ENCODE peak calls at places on chromosome 11, in nine cellular contexts. W is CD8-positive, alpha-beta T cell; X is NB4; B is AG04449; D is A549; P is psoas muscle; Y is MM.1S; Z is stomach; R is adrenal gland. S is an unnamed sample.

GRCh38 chr11:104609297-104609696 is 289.0 kb downstream of the CASP12 start:
- DNase-seq in W (peak), X (peak), B (no peak), D (peak), P (no peak), Y (peak), Z (no peak), R (peak), S (peak)

GRCh38 chr11:35802672-35803071 is 140.1 kb downstream of the TRIM44 start:
- DNase-seq in W (no peak), X (no peak), B (no peak), D (no peak), P (no peak), Y (no peak), Z (no peak), R (no peak), S (no peak)

GRCh38 chr11:46674463-46675287 is 25.7 kb downstream of the ARHGAP1 start:
- DNase-seq in W (peak), X (peak), B (no peak), D (no peak), P (no peak), Y (no peak), Z (no peak), R (peak), S (peak)

GRCh38 chr11:70873736-70874412 is 378.5 kb downstream of the SHANK2 start:
- DNase-seq in W (no peak), X (no peak), B (no peak), D (no peak), P (no peak), Y (no peak), Z (no peak), R (no peak), S (no peak)

GRCh38 chr11:102485095-102485722 is 32.6 kb upstream of the TMEM123 start:
- DNase-seq in W (no peak), X (no peak), B (no peak), D (no peak), P (no peak), Y (no peak), Z (no peak), R (no peak), S (no peak)

GRCh38 chr11:45298718-45299117 is 12.6 kb upstream of the SYT13 start:
- DNase-seq in W (no peak), X (peak), B (no peak), D (no peak), P (no peak), Y (no peak), Z (no peak), R (no peak), S (no peak)

GRCh38 chr11:65315204-65315865 is 669 bp downstream of the CDC42EP2 start:
- DNase-seq in W (peak), X (peak), B (no peak), D (peak), P (peak), Y (peak), Z (peak), R (peak), S (peak)

GRCh38 chr11:36356201-36356600 is 60.1 kb downstream of the PRR5L start:
- DNase-seq in W (no peak), X (peak), B (no peak), D (no peak), P (no peak), Y (no peak), Z (no peak), R (peak), S (no peak)

GRCh38 chr11:86761978-86762377 is 38.4 kb upstream of the PRSS23 start:
- DNase-seq in W (no peak), X (no peak), B (no peak), D (no peak), P (no peak), Y (no peak), Z (no peak), R (no peak), S (no peak)

GRCh38 chr11:120515186-120515723 is 3.7 kb downstream of the GRIK4 start:
- DNase-seq in W (no peak), X (no peak), B (no peak), D (no peak), P (peak), Y (no peak), Z (no peak), R (no peak), S (no peak)

GRCh38 chr11:63510360-63511130 is 4.7 kb downstream of the LGALS12 start:
- DNase-seq in W (no peak), X (no peak), B (no peak), D (no peak), P (peak), Y (no peak), Z (peak), R (peak), S (no peak)

GRCh38 chr11:33655842-33656600 is 44.6 kb downstream of the C11orf91 start:
- DNase-seq in W (no peak), X (no peak), B (no peak), D (no peak), P (no peak), Y (no peak), Z (no peak), R (no peak), S (no peak)

GRCh38 chr11:12802418-12803085 is 128.3 kb downstream of the TEAD1 start:
- DNase-seq in W (no peak), X (no peak), B (no peak), D (peak), P (no peak), Y (no peak), Z (peak), R (peak), S (no peak)

GRCh38 chr11:35389897-35390462 is 29.4 kb downstream of the SLC1A2 start:
- DNase-seq in W (no peak), X (no peak), B (no peak), D (no peak), P (no peak), Y (no peak), Z (no peak), R (no peak), S (no peak)

GRCh38 chr11:125071408-125071807 is 8.3 kb downstream of the SLC37A2 start:
- DNase-seq in W (no peak), X (peak), B (no peak), D (no peak), P (no peak), Y (no peak), Z (no peak), R (peak), S (no peak)

GRCh38 chr11:121533556-121534050 is 80.8 kb upstream of the SORL1-AS1 start:
- DNase-seq in W (no peak), X (no peak), B (no peak), D (no peak), P (no peak), Y (no peak), Z (no peak), R (no peak), S (no peak)

GRCh38 chr11:5600374-5600851 is 4.0 kb downstream of the TRIM6 start:
- DNase-seq in W (peak), X (peak), B (no peak), D (peak), P (peak), Y (peak), Z (peak), R (peak), S (peak)

GRCh38 chr11:19781351-19781750 is 68.7 kb downstream of the NAV2 start:
- DNase-seq in W (no peak), X (no peak), B (no peak), D (no peak), P (no peak), Y (no peak), Z (no peak), R (no peak), S (no peak)

GRCh38 chr11:37788141-37788877 is 1190.3 kb upstream of the RAG2 start:
- DNase-seq in W (no peak), X (no peak), B (peak), D (no peak), P (no peak), Y (no peak), Z (no peak), R (no peak), S (no peak)

GRCh38 chr11:68798221-68798813 is 43.4 kb downstream of the CPT1A start:
- DNase-seq in W (peak), X (peak), B (no peak), D (no peak), P (peak), Y (no peak), Z (no peak), R (no peak), S (peak)

GRCh38 chr11:75004215-75004614 is 15.5 kb downstream of the NEU3 start:
- DNase-seq in W (no peak), X (no peak), B (no peak), D (no peak), P (no peak), Y (peak), Z (no peak), R (no peak), S (no peak)

GRCh38 chr11:63958013-63958412 is 16.4 kb upstream of the COX8A start:
- DNase-seq in W (no peak), X (no peak), B (no peak), D (no peak), P (no peak), Y (no peak), Z (no peak), R (no peak), S (no peak)

GRCh38 chr11:45100338-45100737 is 46.1 kb upstream of the PRDM11 start:
- DNase-seq in W (peak), X (peak), B (no peak), D (peak), P (no peak), Y (no peak), Z (no peak), R (no peak), S (no peak)

GRCh38 chr11:126991596-126991995 is 9.0 kb downstream of the KIRREL3 start:
- DNase-seq in W (no peak), X (no peak), B (no peak), D (no peak), P (no peak), Y (no peak), Z (no peak), R (no peak), S (no peak)

GRCh38 chr11:111976614-111977140 is 39.5 kb downstream of the DIXDC1 start:
- DNase-seq in W (no peak), X (no peak), B (no peak), D (no peak), P (no peak), Y (no peak), Z (no peak), R (no peak), S (no peak)

GRCh38 chr11:73980001-73980960 is 2.4 kb downstream of the UCP2 start:
- DNase-seq in W (peak), X (peak), B (no peak), D (no peak), P (peak), Y (peak), Z (peak), R (no peak), S (no peak)

GRCh38 chr11:71209181-71209580 is 43.2 kb downstream of the SHANK2 start:
- DNase-seq in W (no peak), X (no peak), B (no peak), D (no peak), P (no peak), Y (no peak), Z (no peak), R (no peak), S (no peak)

GRCh38 chr11:24734742-24735141 is 237.9 kb downstream of the LUZP2 start:
- DNase-seq in W (no peak), X (no peak), B (no peak), D (no peak), P (no peak), Y (no peak), Z (no peak), R (no peak), S (no peak)

GRCh38 chr11:69352715-69353325 is 58.9 kb downstream of the MYEOV start:
- DNase-seq in W (peak), X (peak), B (peak), D (peak), P (no peak), Y (no peak), Z (peak), R (peak), S (no peak)

GRCh38 chr11:119339581-119340334 is 925 bp downstream of the C1QTNF5 start:
- DNase-seq in W (no peak), X (peak), B (no peak), D (no peak), P (peak), Y (no peak), Z (peak), R (no peak), S (peak)

GRCh38 chr11:103652013-103652412 is 384.4 kb upstream of the DDI1 start:
- DNase-seq in W (no peak), X (no peak), B (peak), D (no peak), P (no peak), Y (no peak), Z (no peak), R (no peak), S (no peak)

GRCh38 chr11:46827995-46828394 is 18.1 kb downstream of the CKAP5 start:
- DNase-seq in W (no peak), X (no peak), B (no peak), D (no peak), P (no peak), Y (no peak), Z (no peak), R (no peak), S (no peak)

GRCh38 chr11:122108192-122108799 is 7.7 kb downstream of the BLID start:
- DNase-seq in W (no peak), X (peak), B (no peak), D (no peak), P (no peak), Y (peak), Z (no peak), R (no peak), S (peak)

GRCh38 chr11:15073361-15074205 is at the start of gene CALCB:
- DNase-seq in W (peak), X (no peak), B (no peak), D (no peak), P (no peak), Y (no peak), Z (no peak), R (no peak), S (no peak)

GRCh38 chr11:122150484-122151124 is 34.6 kb upstream of the BLID start:
- DNase-seq in W (no peak), X (no peak), B (no peak), D (no peak), P (no peak), Y (no peak), Z (no peak), R (no peak), S (no peak)

GRCh38 chr11:88363566-88364169 is 26.1 kb upstream of the CTSC start:
- DNase-seq in W (no peak), X (peak), B (no peak), D (no peak), P (no peak), Y (no peak), Z (no peak), R (no peak), S (no peak)

GRCh38 chr11:1825785-1826451 is 8.9 kb upstream of the SYT8 start:
- DNase-seq in W (no peak), X (peak), B (no peak), D (no peak), P (no peak), Y (no peak), Z (no peak), R (no peak), S (peak)

GRCh38 chr11:1825039-1825740 is 9.6 kb upstream of the SYT8 start:
- DNase-seq in W (no peak), X (peak), B (no peak), D (peak), P (peak), Y (peak), Z (peak), R (peak), S (peak)

GRCh38 chr11:1827095-1827797 is 7.5 kb upstream of the SYT8 start:
- DNase-seq in W (no peak), X (no peak), B (peak), D (peak), P (peak), Y (no peak), Z (peak), R (peak), S (no peak)

GRCh38 chr11:1827931-1828330 is 6.9 kb upstream of the SYT8 start:
- DNase-seq in W (no peak), X (no peak), B (no peak), D (no peak), P (no peak), Y (no peak), Z (no peak), R (no peak), S (no peak)

GRCh38 chr11:1826552-1827094 is 8.2 kb upstream of the SYT8 start:
- DNase-seq in W (no peak), X (peak), B (peak), D (peak), P (no peak), Y (no peak), Z (peak), R (peak), S (peak)
- TF ChIP-seq CTCF in W (no peak), X (peak), B (peak), D (no peak), P (no peak), Y (peak), Z (no peak), R (no peak), S (peak)

GRCh38 chr11:58524232-58525036 is 16.5 kb upstream of the OR5B21 start:
- DNase-seq in W (peak), X (peak), B (peak), D (peak), P (peak), Y (peak), Z (peak), R (peak), S (peak)
- H3K4me3 ChIP-seq in W (peak), X (peak), B (no peak), D (peak), P (no peak), Y (no peak), Z (no peak), R (peak), S (no peak)

DNA sequence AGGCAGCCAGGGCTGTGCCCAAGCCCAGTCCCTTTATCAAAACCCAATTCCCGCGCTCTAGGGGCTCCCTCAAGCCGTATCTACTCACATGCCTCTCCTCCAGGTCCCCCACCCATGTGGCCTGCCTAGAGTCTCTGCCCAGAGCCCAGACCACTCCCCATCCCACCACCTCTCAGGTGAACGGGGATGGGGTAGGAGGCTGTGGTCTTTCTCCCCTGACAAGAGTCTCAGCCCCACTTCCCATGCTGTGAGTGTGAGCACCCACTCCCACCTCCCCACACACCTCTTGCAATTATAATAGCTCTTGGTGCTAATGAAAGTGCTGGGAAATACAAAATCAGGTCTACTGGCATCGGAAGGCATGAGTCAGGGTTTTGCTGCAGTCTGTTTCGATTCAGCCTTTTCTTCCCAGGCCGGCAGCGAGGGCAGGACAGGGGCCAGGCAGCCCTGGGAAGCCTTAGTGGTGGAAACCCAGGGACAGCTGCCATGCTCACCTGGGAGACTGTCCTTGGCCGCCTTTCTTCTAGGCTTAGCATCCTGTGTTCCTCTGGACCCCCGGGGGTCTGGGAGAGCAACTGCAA is 16.7 kb upstream of the TMPRSS4 start:
- DNase-seq in W (no peak), X (no peak), B (no peak), D (no peak), P (peak), Y (no peak), Z (no peak), R (no peak), S (no peak)
- TF ChIP-seq CTCF in W (no peak), X (no peak), B (no peak), D (no peak), P (no peak), Y (no peak), Z (no peak), R (no peak), S (no peak)

GRCh38 chr11:114059984-114060401 is 482 bp downstream of the ZBTB16 start:
- DNase-seq in W (no peak), X (peak), B (no peak), D (no peak), P (peak), Y (no peak), Z (peak), R (peak), S (no peak)

GRCh38 chr11:114060402-114061052 is 1.0 kb downstream of the ZBTB16 start:
- DNase-seq in W (peak), X (peak), B (no peak), D (no peak), P (peak), Y (no peak), Z (peak), R (no peak), S (peak)

GRCh38 chr11:114058871-114059277 is 637 bp upstream of the ZBTB16 start:
- DNase-seq in W (no peak), X (peak), B (no peak), D (no peak), P (peak), Y (no peak), Z (peak), R (peak), S (no peak)

GRCh38 chr11:114058026-114058706 is 1.3 kb upstream of the ZBTB16 start:
- DNase-seq in W (no peak), X (no peak), B (no peak), D (no peak), P (peak), Y (no peak), Z (no peak), R (peak), S (no peak)

GRCh38 chr11:114059278-114059983 is at the start of gene ZBTB16:
- DNase-seq in W (peak), X (peak), B (no peak), D (no peak), P (peak), Y (no peak), Z (peak), R (peak), S (peak)
- H3K4me3 ChIP-seq in W (peak), X (peak), B (peak), D (peak), P (peak), Y (peak), Z (peak), R (peak), S (peak)

GRCh38 chr11:123246749-123247497 is 51.9 kb upstream of the CLMP start:
- DNase-seq in W (peak), X (peak), B (no peak), D (peak), P (peak), Y (peak), Z (peak), R (peak), S (peak)
- TF ChIP-seq CTCF in W (peak), X (peak), B (peak), D (peak), P (peak), Y (peak), Z (peak), R (peak), S (peak)

DNA sequence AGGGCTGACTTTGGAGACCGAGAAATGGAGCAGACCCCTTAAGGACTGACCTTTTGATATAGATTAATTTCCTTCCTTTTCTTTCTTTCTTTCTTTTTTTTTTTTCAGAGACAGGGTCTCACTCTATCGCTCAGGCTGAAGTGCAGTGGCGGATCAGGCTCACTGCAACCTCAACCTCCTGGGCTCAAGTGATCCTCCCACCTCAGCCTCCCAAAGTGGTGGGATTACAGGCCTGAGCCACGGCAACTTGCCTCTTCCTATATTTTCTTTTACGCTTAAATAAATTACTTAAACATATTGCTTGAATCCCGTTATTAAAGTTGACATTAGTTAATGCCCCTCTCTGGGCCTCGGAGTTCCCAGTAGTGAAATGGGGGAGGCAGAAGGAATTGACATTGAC is 350 bp upstream of the KCTD14 start:
- DNase-seq in W (no peak), X (no peak), B (no peak), D (no peak), P (no peak), Y (no peak), Z (no peak), R (no peak), S (no peak)
- H3K4me3 ChIP-seq in W (no peak), X (no peak), B (peak), D (no peak), P (peak), Y (no peak), Z (peak), R (peak), S (no peak)

GRCh38 chr11:57466680-57467079 is 6.4 kb downstream of the RTN4RL2 start:
- DNase-seq in W (no peak), X (peak), B (no peak), D (no peak), P (no peak), Y (no peak), Z (no peak), R (no peak), S (no peak)
- TF ChIP-seq CTCF in W (no peak), X (peak), B (no peak), D (no peak), P (no peak), Y (no peak), Z (no peak), R (no peak), S (no peak)

GRCh38 chr11:78069465-78069864 is 5.8 kb downstream of the THRSP start:
- DNase-seq in W (no peak), X (no peak), B (no peak), D (no peak), P (no peak), Y (no peak), Z (no peak), R (no peak), S (no peak)
- H3K4me3 ChIP-seq in W (no peak), X (no peak), B (no peak), D (no peak), P (no peak), Y (no peak), Z (no peak), R (no peak), S (no peak)